ENCODE peak calls at places on chromosomes 2 and 18, in eight cellular contexts. A, Y, J, T, C, D, P and O are unnamed samples.

GRCh38 chr2:118246726-118247125 is 158.5 kb downstream of the INSIG2 start:
- DNase-seq in J (no peak), C (no peak), P (no peak), Y (no peak), A (no peak), D (no peak), T (peak), O (no peak)

GRCh38 chr2:40039543-40039942 is 260.5 kb upstream of the THUMPD2 start:
- DNase-seq in P (no peak), C (no peak), A (no peak), D (no peak), J (no peak), Y (no peak), T (no peak), O (no peak)

GRCh38 chr2:191620144-191620543 is 57.8 kb upstream of the NABP1 start:
- DNase-seq in D (no peak), A (peak), T (no peak), J (no peak), P (no peak), Y (no peak), C (no peak), O (no peak)

GRCh38 chr18:77114564-77115391 is 17.8 kb downstream of the MBP start:
- DNase-seq in J (peak), D (no peak), Y (no peak), T (peak), P (no peak), C (no peak), A (no peak), O (peak)

GRCh38 chr2:152054593-152054992 is 44.3 kb downstream of the CACNB4 start:
- DNase-seq in T (no peak), D (no peak), A (peak), J (no peak), P (no peak), C (no peak), Y (no peak), O (no peak)

GRCh38 chr18:33184178-33184577 is 256.3 kb downstream of the CCDC178 start:
- DNase-seq in D (no peak), J (no peak), Y (no peak), A (no peak), C (no peak), P (no peak), T (no peak), O (no peak)

GRCh38 chr2:9712263-9712662 is 81.5 kb upstream of the YWHAQ start:
- DNase-seq in A (no peak), T (peak), Y (no peak), J (no peak), P (peak), D (peak), C (no peak), O (no peak)

GRCh38 chr2:21413082-21413481 is 289.3 kb downstream of the TDRD15 start:
- DNase-seq in A (no peak), Y (no peak), J (no peak), P (no peak), T (no peak), C (peak), D (no peak), O (no peak)

GRCh38 chr2:15863089-15863488 is 77.3 kb upstream of the MYCN start:
- DNase-seq in T (no peak), D (no peak), J (no peak), P (no peak), Y (no peak), A (no peak), C (no peak), O (no peak)

GRCh38 chr2:105739944-105740734 is 4.6 kb upstream of the NCK2 start:
- DNase-seq in J (no peak), T (no peak), D (no peak), C (no peak), P (no peak), Y (no peak), A (no peak), O (no peak)

GRCh38 chr2:112920923-112921532 is 10.1 kb downstream of the IL37 start:
- DNase-seq in D (no peak), A (no peak), J (no peak), C (no peak), T (no peak), Y (no peak), P (no peak), O (no peak)

GRCh38 chr2:236689393-236689700 is 119.7 kb downstream of the ACKR3 start:
- DNase-seq in A (no peak), T (no peak), Y (no peak), C (no peak), J (no peak), D (no peak), P (no peak), O (no peak)

GRCh38 chr2:20093263-20094141 is 42.1 kb upstream of the LAPTM4A start:
- DNase-seq in T (no peak), Y (no peak), D (no peak), C (no peak), P (no peak), J (no peak), A (peak), O (no peak)

GRCh38 chr2:9539530-9539929 is 16.1 kb downstream of the ADAM17 start:
- DNase-seq in D (no peak), C (no peak), P (no peak), A (no peak), J (no peak), T (no peak), Y (no peak), O (no peak)

GRCh38 chr18:57051019-57051418 is 95.9 kb upstream of the BOD1L2 start:
- DNase-seq in C (no peak), T (no peak), D (no peak), Y (no peak), J (no peak), P (no peak), A (no peak), O (no peak)

GRCh38 chr2:96959406-96960110 is 26.8 kb downstream of the FAM178B start:
- DNase-seq in A (no peak), C (peak), J (no peak), Y (no peak), D (no peak), T (no peak), P (no peak), O (no peak)

GRCh38 chr2:65299246-65299645 is 71.6 kb downstream of the ACTR2 start:
- DNase-seq in C (no peak), P (peak), A (peak), T (no peak), Y (no peak), D (peak), J (no peak), O (no peak)